ENCODE peak calls at places on chromosomes 5 and 9, in ten cellular contexts. S is progenitor cell of endocrine pancreas, K is type B pancreatic cell, D is fibroblast of the aortic adventitia, Z is pancreas, G is heart left ventricle, P is body of pancreas, A is K562, C is upper lobe of right lung, O is endothelial cell. R is an unnamed sample.
A peak's percentile ranks its signal among the peaks of the same experiment; 100 is the strongest.

GRCh38 chr5:114935490-114935889 is 234.2 kb downstream of the TRIM36 start:
- DNase-seq in K (no peak), O (no peak), Z (no peak), S (no peak), P (no peak), A (no peak), D (no peak), C (no peak), G (no peak), R (no peak)

GRCh38 chr9:93576296-93577044 is at the start of gene PHF2:
- DNase-seq in S (no peak), P (peak; percentile 41), D (no peak), A (peak; percentile 76), Z (peak; percentile 53), C (peak; percentile 77), O (no peak), G (no peak), K (no peak), R (no peak)

GRCh38 chr9:35538361-35539234 is 48.7 kb downstream of the RUSC2 start:
- DNase-seq in C (peak; percentile 83), G (peak; percentile 77), Z (no peak), O (peak; percentile 65), D (peak; percentile 90), P (peak; percentile 39), A (no peak), S (peak; percentile 27), K (peak; percentile 78), R (no peak)

GRCh38 chr5:82405166-82405565 is 127.0 kb upstream of the RPS23 start:
- DNase-seq in G (no peak), P (no peak), K (no peak), S (no peak), Z (no peak), O (no peak), D (peak; percentile 84), A (no peak), C (no peak), R (no peak)

GRCh38 chr9:128493424-128493823 is 11.1 kb upstream of the GLE1 start:
- DNase-seq in G (no peak), A (no peak), Z (no peak), O (no peak), S (no peak), D (no peak), P (no peak), C (no peak), K (no peak), R (no peak)

GRCh38 chr9:76866689-76867088 is 39.2 kb downstream of the PRUNE2 start:
- DNase-seq in O (no peak), C (no peak), S (no peak), K (no peak), A (no peak), P (no peak), D (peak; percentile 82), Z (no peak), G (no peak), R (no peak)

GRCh38 chr9:86763795-86764194 is 183.5 kb downstream of the GAS1 start:
- DNase-seq in G (no peak), S (no peak), A (no peak), P (no peak), O (no peak), D (no peak), C (no peak), Z (no peak), K (no peak), R (no peak)

GRCh38 chr9:98610196-98610595 is 98.5 kb downstream of the GABBR2 start:
- DNase-seq in O (no peak), G (no peak), S (no peak), P (no peak), A (no peak), C (no peak), Z (no peak), K (no peak), D (no peak), R (no peak)

GRCh38 chr9:122218070-122218884 is 10.5 kb downstream of the LHX6 start:
- DNase-seq in O (no peak), C (no peak), K (no peak), D (no peak), G (no peak), P (no peak), Z (no peak), S (no peak), A (no peak), R (no peak)

GRCh38 chr9:16540996-16541668 is 329.3 kb downstream of the BNC2 start:
- DNase-seq in Z (no peak), K (no peak), D (peak; percentile 27), P (no peak), S (no peak), A (no peak), C (no peak), O (no peak), G (no peak), R (no peak)

GRCh38 chr9:36637491-36638270 is 65.0 kb downstream of the MELK start:
- DNase-seq in A (no peak), G (no peak), S (no peak), D (peak; percentile 6), C (no peak), K (no peak), Z (no peak), O (peak; percentile 9), P (no peak), R (no peak)

GRCh38 chr5:124136609-124137008 is 609.8 kb downstream of the ZNF608 start:
- DNase-seq in P (no peak), K (no peak), D (no peak), Z (no peak), C (no peak), A (no peak), S (no peak), G (no peak), O (no peak), R (no peak)

GRCh38 chr5:124133406-124133805 is 613.0 kb downstream of the ZNF608 start:
- DNase-seq in C (no peak), P (no peak), O (no peak), S (no peak), A (no peak), G (no peak), Z (no peak), K (no peak), D (no peak), R (no peak)

GRCh38 chr5:124130807-124131206 is 615.6 kb downstream of the ZNF608 start:
- DNase-seq in A (no peak), K (no peak), S (no peak), D (no peak), G (no peak), Z (no peak), P (no peak), O (no peak), C (no peak), R (no peak)

GRCh38 chr5:124132843-124133242 is 613.6 kb downstream of the ZNF608 start:
- DNase-seq in A (no peak), K (no peak), O (no peak), D (no peak), G (no peak), Z (peak; percentile 33), S (no peak), C (no peak), P (peak; percentile 69), R (no peak)
- TF ChIP-seq CTCF in A (no peak), K (no peak), O (no peak), D (no peak), G (no peak), Z (no peak), S (no peak), C (no peak), P (no peak), R (no peak)

GRCh38 chr5:79011219-79011836 is 26.2 kb upstream of the ARSB start:
- DNase-seq in S (no peak), G (no peak), O (no peak), A (no peak), D (peak; percentile 86), C (no peak), Z (no peak), K (no peak), P (no peak), R (no peak)
- TF ChIP-seq CTCF in S (peak; percentile 9), G (no peak), O (no peak), A (peak; percentile 25), D (peak; percentile 41), C (no peak), Z (no peak), K (peak; percentile 26), P (no peak), R (no peak)

GRCh38 chr9:23842531-23843129 is 16.6 kb upstream of the ELAVL2 start:
- DNase-seq in G (no peak), S (no peak), D (no peak), C (no peak), K (no peak), Z (no peak), A (no peak), O (no peak), P (no peak), R (no peak)
- TF ChIP-seq CTCF in G (no peak), S (peak; percentile 31), D (no peak), C (no peak), K (peak; percentile 62), Z (no peak), A (no peak), O (peak; percentile 64), P (no peak), R (no peak)

GRCh38 chr5:173334808-173335207 is 6.6 kb upstream of the STC2 start:
- DNase-seq in Z (no peak), K (no peak), C (no peak), O (no peak), A (no peak), G (no peak), D (peak; percentile 44), S (no peak), P (no peak), R (no peak)
- TF ChIP-seq CTCF in Z (no peak), K (no peak), C (no peak), O (no peak), A (no peak), G (no peak), D (no peak), S (no peak), P (no peak), R (no peak)

GRCh38 chr5:151772868-151773561 is 1.3 kb downstream of the G3BP1 start:
- DNase-seq in Z (no peak), S (no peak), D (peak; percentile 37), C (no peak), O (peak; percentile 12), K (no peak), P (peak; percentile 30), G (no peak), A (no peak), R (no peak)

GRCh38 chr5:151770383-151771258 is 1.1 kb upstream of the G3BP1 start:
- DNase-seq in D (peak; percentile 85), G (peak; percentile 86), A (peak; percentile 67), P (peak; percentile 75), K (peak; percentile 78), C (peak; percentile 87), O (peak; percentile 61), S (no peak), Z (peak; percentile 76), R (peak; percentile 77)

GRCh38 chr5:151773979-151774378 is 2.2 kb downstream of the G3BP1 start:
- DNase-seq in O (no peak), G (no peak), P (no peak), C (no peak), A (no peak), K (no peak), D (no peak), S (no peak), Z (no peak), R (no peak)

GRCh38 chr5:151772029-151772867 is 494 bp downstream of the G3BP1 start:
- DNase-seq in P (peak; percentile 36), C (peak; percentile 71), A (peak; percentile 25), S (no peak), Z (peak; percentile 40), O (peak; percentile 29), D (peak; percentile 33), G (peak; percentile 37), K (peak; percentile 78), R (peak; percentile 56)

GRCh38 chr5:151771259-151772028 is at the start of gene G3BP1:
- DNase-seq in S (peak; percentile 99), O (peak; percentile 99), D (peak; percentile 100), G (peak; percentile 100), K (peak; percentile 99), Z (peak; percentile 99), C (peak; percentile 100), A (peak; percentile 97), P (peak; percentile 100), R (peak; percentile 100)
- TF ChIP-seq CTCF in S (peak; percentile 55), O (peak; percentile 36), D (peak; percentile 67), G (peak; percentile 81), K (peak; percentile 66), Z (peak; percentile 38), C (peak; percentile 56), A (peak; percentile 82), P (peak; percentile 89), R (peak; percentile 25)